ENCODE peak calls at places on chromosomes 13 and 19, in nine cellular contexts. E is hepatocyte, D is heart left ventricle, F is GM23338, Y is PC-3, R is heart right ventricle, W is Peyer's patch, M is astrocyte, B is ovary. J is an unnamed sample. For H3K4me1, the result is how much of the 10 kb centered on the place peaks cover.

GRCh38 chr13:42064966-42065365 is 16.5 kb downstream of the DGKH start:
- DNase-seq in B (no peak), M (no peak), W (no peak), E (no peak), Y (no peak), R (no peak), D (no peak), F (no peak), J (no peak)

GRCh38 chr13:105572401-105572800 is 963.1 kb downstream of the EFNB2 start:
- DNase-seq in M (peak), Y (peak), R (no peak), W (no peak), B (no peak), E (no peak), F (no peak), D (no peak), J (no peak)

GRCh38 chr19:29681422-29682235 is 16.4 kb downstream of the PLEKHF1 start:
- DNase-seq in E (no peak), F (no peak), R (no peak), W (no peak), M (peak), Y (no peak), D (peak), B (no peak), J (no peak)

GRCh38 chr13:30313307-30313706 is 6.0 kb upstream of the KATNAL1 start:
- DNase-seq in R (no peak), W (peak), E (no peak), F (no peak), D (no peak), M (peak), B (no peak), Y (no peak), J (no peak)

GRCh38 chr19:11964858-11965645 is at the start of gene ZNF763:
- DNase-seq in M (peak), E (peak), B (peak), Y (peak), W (peak), F (peak), R (peak), D (peak), J (peak)

GRCh38 chr13:99803141-99803540 is 168.4 kb downstream of the ZIC5 start:
- DNase-seq in D (no peak), R (no peak), W (no peak), E (no peak), B (no peak), F (no peak), M (no peak), Y (no peak), J (no peak)

GRCh38 chr19:43432866-43433673 is 18.4 kb downstream of the TEX101 start:
- DNase-seq in B (no peak), F (peak), D (peak), M (peak), W (peak), E (peak), R (peak), Y (peak), J (peak)

GRCh38 chr13:51453308-51453958 is 597 bp upstream of the INTS6 start:
- DNase-seq in B (peak), M (no peak), F (peak), R (peak), E (peak), W (peak), Y (no peak), D (peak), J (peak)

GRCh38 chr13:111004444-111004843 is 89.6 kb upstream of the ANKRD10 start:
- DNase-seq in M (no peak), E (no peak), F (no peak), B (no peak), W (no peak), R (no peak), D (no peak), Y (no peak), J (no peak)

GRCh38 chr13:95896302-95896701 is 156.9 kb downstream of the UGGT2 start:
- DNase-seq in D (no peak), F (no peak), R (no peak), Y (peak), M (peak), W (no peak), B (no peak), E (no peak), J (no peak)

GRCh38 chr13:23898101-23898500 is 799 bp upstream of the C1QTNF9B start:
- DNase-seq in M (peak), W (no peak), F (no peak), Y (no peak), D (no peak), R (no peak), E (no peak), B (peak), J (peak)

GRCh38 chr13:67259208-67259607 is 29.1 kb upstream of the PCDH9 start:
- DNase-seq in Y (no peak), M (no peak), B (no peak), F (peak), D (no peak), W (no peak), E (no peak), R (no peak), J (no peak)

GRCh38 chr19:47485210-47485609 is 1.2 kb upstream of the KPTN start:
- DNase-seq in M (no peak), B (no peak), R (no peak), Y (no peak), F (no peak), D (no peak), E (no peak), W (peak), J (no peak)

GRCh38 chr19:12034610-12035009 is 869 bp downstream of the ZNF433 start:
- DNase-seq in Y (peak), F (peak), W (no peak), D (no peak), B (no peak), E (peak), R (no peak), M (no peak), J (no peak)

GRCh38 chr19:14871619-14872230 is 14.2 kb downstream of the OR7A17 start:
- DNase-seq in E (no peak), F (peak), R (no peak), Y (peak), B (no peak), M (no peak), W (no peak), D (no peak), J (no peak)

GRCh38 chr19:42857544-42857867 is 22.0 kb downstream of the PSG1 start:
- DNase-seq in F (no peak), D (no peak), E (no peak), M (no peak), R (no peak), W (no peak), Y (no peak), B (no peak), J (no peak)

GRCh38 chr19:1587872-1588271 is 4.8 kb downstream of the MBD3 start:
- DNase-seq in M (no peak), E (no peak), W (no peak), B (no peak), F (no peak), Y (no peak), R (no peak), D (no peak), J (no peak)

GRCh38 chr13:113147206-113147605 is 11.2 kb upstream of the PROZ start:
- DNase-seq in M (no peak), D (no peak), E (no peak), B (no peak), R (no peak), W (no peak), F (no peak), Y (no peak), J (no peak)

GRCh38 chr19:39845621-39846175 is 481 bp downstream of the FBL start:
- DNase-seq in M (no peak), E (peak), F (peak), R (no peak), B (peak), Y (no peak), D (peak), W (no peak), J (no peak)
- H3K4me1 ChIP-seq in M (under half), E (under half), F (under half), R (under half), B (under half), Y (under half), D (under half), W (under half), J (under half)

GRCh38 chr13:98490195-98490771 is 86.6 kb downstream of the STK24 start:
- DNase-seq in F (no peak), B (no peak), W (no peak), Y (no peak), D (no peak), E (peak), R (no peak), M (no peak), J (no peak)
- TF ChIP-seq CTCF in F (no peak), B (no peak), W (no peak), Y (no peak), D (no peak), E (no peak), R (no peak), M (no peak), J (no peak)

GRCh38 chr19:45764947-45765346 is 4.1 kb downstream of the SIX5 start:
- DNase-seq in W (no peak), R (peak), M (no peak), B (peak), E (no peak), Y (no peak), F (peak), D (peak), J (peak)

GRCh38 chr19:45764487-45764886 is 4.6 kb downstream of the SIX5 start:
- DNase-seq in D (peak), Y (no peak), F (peak), B (peak), M (no peak), W (no peak), R (no peak), E (no peak), J (no peak)

GRCh38 chr19:45763691-45764294 is 5.3 kb downstream of the SIX5 start:
- DNase-seq in E (no peak), F (peak), M (no peak), Y (no peak), R (no peak), D (peak), W (no peak), B (peak), J (peak)

GRCh38 chr19:45761714-45762113 is 7.3 kb downstream of the SIX5 start:
- DNase-seq in M (no peak), E (no peak), B (peak), D (no peak), Y (no peak), R (no peak), F (no peak), W (no peak), J (no peak)

GRCh38 chr19:45762870-45763631 is 6.0 kb downstream of the SIX5 start:
- DNase-seq in W (no peak), R (no peak), M (no peak), E (no peak), B (peak), D (no peak), F (no peak), Y (no peak), J (peak)
- H3K27ac ChIP-seq in W (no peak), R (no peak), M (no peak), E (no peak), B (peak), D (no peak), F (no peak), Y (no peak), J (peak)

DNA sequence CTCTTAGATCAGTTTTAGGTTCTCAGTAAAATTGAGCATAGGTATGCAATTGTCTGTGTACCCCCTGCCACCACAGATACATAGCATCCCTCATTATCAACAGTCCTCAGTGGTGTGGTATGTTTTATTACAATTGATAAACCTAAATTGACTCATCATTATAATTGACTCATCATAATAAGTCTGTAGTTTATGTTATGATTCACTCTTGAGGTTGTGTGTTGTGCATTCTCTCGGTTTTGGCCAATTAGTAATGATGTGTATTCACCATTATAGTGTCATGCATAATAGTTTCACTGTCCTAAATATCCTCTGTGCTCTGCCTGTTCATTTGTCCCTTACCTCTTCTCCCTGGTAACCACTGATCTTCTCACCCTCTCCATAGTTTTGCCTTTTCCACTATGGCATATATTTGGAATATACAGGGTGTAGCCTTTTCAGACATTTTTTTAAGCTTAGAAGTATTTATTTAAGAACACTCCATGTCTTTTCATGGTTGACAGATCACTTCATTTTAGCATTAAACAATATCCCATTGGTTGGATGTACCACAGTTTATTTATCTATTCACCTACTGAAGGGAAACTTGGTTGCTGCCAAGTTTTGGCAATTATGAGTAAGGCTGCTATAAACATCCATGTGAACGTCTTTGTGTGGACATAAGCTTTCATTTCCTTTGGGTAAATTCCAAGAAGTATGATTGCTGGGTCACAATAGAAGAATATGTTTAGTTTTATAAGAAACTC is 1620.6 kb upstream of the MIR17HG start:
- DNase-seq in D (no peak), R (no peak), E (no peak), B (no peak), F (no peak), Y (peak), W (no peak), M (peak), J (no peak)
- H3K4me1 ChIP-seq in D (under half), R (under half), E (under half), B (under half), F (under half), Y (under half), W (under half), M (under half), J (under half)

GRCh38 chr13:31793246-31793645 is 53.9 kb downstream of the RXFP2 start:
- DNase-seq in M (peak), B (no peak), E (no peak), F (no peak), R (no peak), Y (peak), D (no peak), W (no peak), J (no peak)

GRCh38 chr13:31794452-31794851 is 55.1 kb downstream of the RXFP2 start:
- DNase-seq in D (no peak), M (no peak), W (no peak), B (no peak), R (no peak), Y (no peak), E (peak), F (no peak), J (no peak)

GRCh38 chr13:31798189-31798588 is 58.9 kb downstream of the RXFP2 start:
- DNase-seq in M (no peak), B (no peak), R (no peak), W (no peak), Y (no peak), D (no peak), E (no peak), F (no peak), J (no peak)

GRCh38 chr13:31801088-31801487 is 61.8 kb downstream of the RXFP2 start:
- DNase-seq in M (no peak), W (no peak), E (no peak), R (no peak), Y (no peak), F (no peak), D (no peak), B (no peak), J (no peak)

DNA sequence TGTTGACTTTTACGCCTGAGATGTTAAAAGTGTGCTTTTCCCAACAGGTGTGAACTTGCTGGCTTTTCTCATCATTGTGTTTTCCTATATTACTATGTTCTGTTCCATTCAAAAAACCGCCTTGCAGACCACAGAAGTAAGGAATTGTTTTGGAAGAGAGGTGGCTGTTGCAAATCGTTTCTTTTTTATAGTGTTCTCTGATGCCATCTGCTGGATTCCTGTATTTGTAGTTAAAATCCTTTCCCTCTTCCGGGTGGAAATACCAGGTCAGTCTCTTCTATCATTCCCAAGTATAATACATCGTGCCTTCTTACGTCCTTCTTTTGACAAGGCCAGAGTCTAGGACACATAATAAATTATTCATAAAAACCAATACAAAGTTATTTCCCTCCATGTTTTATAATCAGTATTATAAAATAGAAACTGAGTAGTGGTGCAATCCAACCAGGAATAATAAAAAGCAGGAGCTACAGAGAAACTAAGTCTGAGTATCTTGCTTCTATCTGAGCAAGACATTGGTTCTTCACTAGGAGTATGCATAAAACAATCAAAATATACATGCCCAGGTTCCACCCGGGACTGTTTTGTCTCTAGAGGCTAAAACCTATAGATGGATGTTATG is 57.9 kb downstream of the RXFP2 start:
- DNase-seq in E (peak), D (no peak), R (no peak), M (peak), F (peak), B (no peak), W (no peak), Y (peak), J (no peak)
- TF ChIP-seq CTCF in E (peak), D (peak), R (peak), M (peak), F (peak), B (no peak), W (no peak), Y (peak), J (peak)

GRCh38 chr19:45100797-45101196 is 7.8 kb downstream of the PPP1R37 start:
- DNase-seq in B (no peak), D (no peak), E (peak), W (no peak), M (no peak), F (no peak), R (no peak), Y (no peak), J (no peak)
- H3K27ac ChIP-seq in B (no peak), D (no peak), E (peak), W (peak), M (no peak), F (no peak), R (no peak), Y (no peak), J (no peak)

DNA sequence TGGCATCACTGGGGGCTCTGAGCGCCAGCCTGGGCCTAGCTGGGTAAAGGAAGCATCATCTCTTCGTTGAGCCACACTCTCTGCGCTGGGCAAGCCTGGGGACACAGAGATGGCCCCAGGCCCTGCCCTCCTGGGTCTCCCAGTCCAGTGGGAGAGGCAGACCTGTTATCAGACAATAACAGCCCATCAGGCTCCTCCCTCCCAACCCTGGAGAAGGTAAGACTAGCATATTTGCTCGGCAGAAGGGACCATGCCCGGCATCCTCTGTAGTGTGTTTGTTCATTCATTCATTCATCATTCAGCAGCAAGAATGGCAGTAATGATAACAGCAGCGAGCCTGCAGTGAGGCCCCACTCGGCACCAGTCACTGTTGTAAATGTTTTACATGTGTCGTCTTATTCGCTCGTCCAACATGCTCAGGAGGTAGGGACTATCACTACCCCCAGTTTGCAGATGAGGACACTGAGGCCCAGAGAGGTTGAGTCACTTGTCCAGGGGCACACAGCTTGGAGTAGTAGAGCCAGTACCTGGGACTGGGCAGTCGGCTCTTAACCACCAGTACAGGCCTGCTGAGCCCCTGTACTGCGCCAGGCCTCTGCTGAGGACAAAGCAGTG is 33.2 kb downstream of the PAK4 start:
- DNase-seq in B (no peak), D (no peak), W (no peak), F (no peak), E (no peak), M (no peak), R (no peak), Y (no peak), J (no peak)
- H3K4me1 ChIP-seq in B (under half), D (under half), W (under half), F (under half), E (half or more), M (under half), R (under half), Y (under half), J (under half)

DNA sequence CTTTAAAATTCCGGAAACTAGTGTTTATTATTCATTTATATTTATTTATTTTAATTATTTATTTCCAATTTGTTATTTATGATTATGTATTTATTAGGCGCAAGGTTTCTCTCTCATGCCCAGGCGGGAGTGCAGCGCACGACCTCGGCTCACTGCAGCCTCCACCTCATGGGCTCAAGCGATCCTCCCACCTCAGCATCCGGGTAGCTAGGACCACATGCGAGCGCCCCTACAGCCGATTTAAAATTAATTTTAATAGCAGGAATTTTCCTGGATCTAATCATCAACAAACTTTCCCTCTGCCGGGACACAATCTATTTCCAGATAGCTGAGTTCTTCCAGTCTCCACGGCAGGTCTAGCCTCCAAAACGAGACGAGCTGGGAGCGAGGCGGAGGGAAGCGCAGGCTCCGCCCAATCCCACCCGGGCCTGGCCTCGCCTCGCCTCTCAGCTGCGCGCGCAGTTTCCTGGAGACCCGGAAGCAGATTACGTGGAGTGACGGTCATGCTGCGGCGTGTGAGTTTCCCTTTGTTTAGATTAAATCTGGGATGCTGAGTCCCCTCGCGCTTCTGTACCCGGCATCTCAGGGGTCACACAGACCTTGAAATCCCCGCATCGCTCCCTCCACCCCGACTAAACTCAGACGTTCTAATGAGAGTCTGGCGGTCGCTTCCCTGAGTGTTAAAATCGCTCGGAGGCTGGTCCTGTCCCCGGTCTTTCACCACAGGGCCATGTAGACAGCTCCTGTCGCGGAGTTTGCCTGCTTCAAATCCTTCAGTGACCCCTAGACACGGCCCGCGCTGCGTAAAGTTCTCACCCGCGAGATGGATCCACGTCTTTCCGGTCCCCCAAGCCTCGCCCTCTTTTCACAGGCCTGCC is at the start of gene ZNF880:
- DNase-seq in E (peak), M (peak), B (peak), F (peak), R (peak), Y (peak), W (peak), D (peak), J (peak)
- TF ChIP-seq CTCF in E (peak), M (no peak), B (no peak), F (no peak), R (no peak), Y (no peak), W (no peak), D (peak), J (no peak)

J was measured in uterus.